ENCODE peak calls at places on chromosomes 2 and 18, in four cellular contexts. E is H54, X is transverse colon, F is gastrocnemius medialis. U is an unnamed sample.

GRCh38 chr2:99707592-99707991 is 217.8 kb upstream of the REV1 start:
- DNase-seq in F (no peak), X (no peak), E (no peak), U (no peak)

GRCh38 chr2:111221701-111222100 is 101.0 kb downstream of the BCL2L11 start:
- DNase-seq in E (no peak), X (no peak), F (no peak), U (peak)

GRCh38 chr2:138708682-138709241 is 71.4 kb downstream of the NXPH2 start:
- DNase-seq in X (no peak), E (no peak), F (no peak), U (no peak)

GRCh38 chr2:115939902-115940301 is 1497.5 kb downstream of the DPP10 start:
- DNase-seq in X (no peak), F (no peak), E (no peak), U (no peak)

GRCh38 chr2:189629553-189630453 is 31.5 kb upstream of the ASNSD1 start:
- DNase-seq in X (no peak), F (no peak), E (no peak), U (no peak)

GRCh38 chr2:25337891-25338290 is 3.8 kb downstream of the DNMT3A start:
- DNase-seq in E (no peak), F (no peak), X (no peak), U (no peak)

GRCh38 chr2:142218471-142218870 is 87.7 kb upstream of the LRP1B start:
- DNase-seq in E (no peak), F (no peak), X (no peak), U (no peak)

GRCh38 chr18:77062518-77063003 is 70.0 kb downstream of the MBP start:
- DNase-seq in F (no peak), X (no peak), E (no peak), U (peak)

GRCh38 chr2:49714433-49714832 is 560.1 kb upstream of the FSHR start:
- DNase-seq in E (no peak), F (no peak), X (no peak), U (no peak)

GRCh38 chr18:4748975-4749374 is 293.9 kb upstream of the DLGAP1 start:
- DNase-seq in E (no peak), F (no peak), X (no peak), U (no peak)

GRCh38 chr2:96816127-96816835 is at the start of gene CNNM3:
- DNase-seq in E (peak), F (peak), X (peak), U (peak)
- TF ChIP-seq POLR2A in E (peak), F (peak), X (peak), U (peak)

DNA sequence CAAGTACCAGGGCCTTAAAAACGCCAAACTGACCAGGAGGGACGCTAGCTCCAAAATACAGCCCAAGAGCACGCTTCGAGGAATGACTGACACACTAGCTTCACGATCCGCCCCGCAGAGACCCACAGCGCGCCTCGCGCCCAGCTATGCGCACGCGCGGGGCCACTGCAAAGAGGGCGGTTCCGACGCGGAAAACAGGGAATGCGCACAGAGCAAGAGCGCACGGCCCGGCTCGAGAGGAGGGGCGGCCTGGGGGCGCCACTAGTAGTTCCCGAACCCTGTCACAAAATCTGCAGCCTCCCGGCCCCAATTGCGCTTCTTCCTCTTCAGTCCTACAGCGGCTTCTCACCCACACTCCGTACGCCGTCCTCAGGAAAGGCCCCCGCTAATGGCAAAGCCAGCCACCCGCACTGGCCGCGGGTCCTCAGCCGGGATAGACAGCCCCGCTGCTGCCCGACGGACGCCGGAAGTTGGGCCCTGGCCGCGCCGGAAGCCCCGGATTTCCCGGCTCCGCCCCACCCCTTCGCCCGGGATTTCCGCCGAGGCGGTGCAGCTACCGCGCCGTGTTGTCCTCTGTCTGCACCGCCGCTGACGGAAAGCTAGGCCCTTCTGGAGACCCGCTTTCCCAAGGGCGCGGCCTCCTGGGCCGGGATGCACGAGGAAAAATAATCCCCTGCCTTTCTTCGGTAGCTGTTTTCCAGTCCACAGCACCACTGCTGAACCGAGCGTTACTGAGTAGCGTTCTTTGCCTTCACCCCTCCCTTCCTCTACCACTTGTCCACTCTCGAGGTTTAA is at the start of gene HDHD2:
- DNase-seq in X (peak), E (peak), F (peak), U (peak)
- TF ChIP-seq POLR2A in X (peak), E (peak), F (peak), U (peak)

DNA sequence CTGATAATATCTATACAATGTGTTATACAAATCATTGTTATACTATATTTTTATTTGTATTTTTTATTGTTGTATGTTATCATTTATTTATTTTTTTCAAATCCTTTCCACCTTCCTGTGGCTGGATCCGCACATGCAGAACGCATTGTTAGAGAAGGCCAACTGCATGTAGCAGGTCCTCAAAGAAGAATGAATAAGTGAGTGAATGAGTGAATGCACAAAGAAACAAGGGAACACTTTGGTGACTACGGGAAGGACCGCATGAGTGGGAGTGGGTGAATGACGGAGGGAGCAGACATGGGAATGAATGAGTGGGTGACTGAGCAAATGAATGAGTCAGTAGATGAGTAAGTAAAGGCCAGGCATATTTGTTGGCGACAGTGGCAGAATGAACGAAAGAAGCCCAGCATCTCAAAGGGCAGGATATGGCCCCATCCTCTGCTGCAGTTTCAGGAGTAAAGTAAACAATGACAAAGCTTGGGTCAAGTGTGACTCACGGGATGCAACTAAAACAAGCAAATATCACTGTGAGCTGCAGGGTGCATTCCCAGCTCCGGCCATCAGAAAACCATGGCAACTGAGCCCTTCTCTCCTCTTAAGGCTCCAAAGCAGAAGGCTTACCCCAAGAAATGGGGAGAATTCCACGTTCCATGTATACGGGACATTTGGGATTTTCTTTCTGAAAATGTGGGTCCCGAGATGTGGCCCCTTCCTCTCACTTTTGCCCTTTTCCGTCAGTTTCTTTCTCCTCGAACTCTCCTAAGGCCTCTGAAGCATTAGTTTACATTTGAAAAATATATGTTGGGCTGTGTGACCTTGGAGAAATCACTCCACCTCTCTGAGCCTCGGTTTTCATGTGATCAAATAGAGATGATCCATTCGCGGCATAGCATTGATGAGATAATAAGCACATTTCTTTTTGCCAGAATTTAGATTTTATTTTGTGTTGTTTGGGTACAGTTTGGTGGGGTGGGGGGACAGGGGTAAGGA is 24.5 kb downstream of the KCNF1 start:
- DNase-seq in E (peak), F (no peak), X (no peak), U (no peak)
- TF ChIP-seq POLR2A in E (no peak), F (no peak), X (no peak), U (no peak)

DNA sequence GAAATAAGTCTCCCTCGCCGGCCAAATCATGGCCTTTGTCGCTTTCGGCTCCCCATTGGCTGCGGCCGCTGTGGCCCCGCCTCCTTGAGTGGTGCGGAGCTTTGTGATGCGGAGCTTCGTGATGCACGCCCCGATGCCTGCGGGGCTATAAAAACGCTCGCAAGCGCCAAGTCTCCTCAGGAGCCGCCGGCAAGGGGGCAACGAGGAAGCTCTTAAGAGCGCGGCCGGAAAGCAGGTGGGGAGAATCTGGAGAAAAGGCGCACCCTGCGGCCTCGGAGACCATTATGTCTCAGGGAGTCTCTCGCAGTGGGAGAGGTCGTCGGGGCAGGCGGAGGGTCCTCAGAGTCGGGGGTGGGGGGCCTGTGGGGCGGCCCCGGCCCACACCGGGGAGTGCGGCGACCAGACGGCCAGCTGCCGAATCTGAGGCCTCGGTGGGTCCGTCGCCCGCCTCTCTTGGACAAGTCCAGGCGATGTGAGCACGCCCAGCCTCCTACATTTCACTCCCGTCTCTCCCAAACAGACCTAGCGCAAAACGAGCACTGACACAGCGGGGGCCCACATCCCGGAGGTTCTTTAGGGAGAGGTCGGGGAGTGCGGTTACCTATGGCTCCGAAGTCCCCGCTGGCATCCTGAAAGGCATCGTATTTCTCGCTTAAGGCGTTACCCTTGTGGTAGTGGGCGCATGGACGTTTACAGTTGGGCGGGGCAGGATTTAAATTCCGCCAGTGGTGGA is at the start of gene CABYR:
- DNase-seq in E (peak), X (peak), F (no peak), U (peak)
- TF ChIP-seq POLR2A in E (peak), X (peak), F (peak), U (no peak)

GRCh38 chr18:7921938-7922587 is 354.9 kb downstream of the PTPRM start:
- DNase-seq in E (no peak), X (no peak), F (no peak), U (no peak)
- TF ChIP-seq POLR2A in E (no peak), X (no peak), F (no peak), U (no peak)

GRCh38 chr18:58787750-58788149 is 76.9 kb upstream of the ZNF532 start:
- DNase-seq in X (no peak), F (no peak), E (no peak), U (no peak)

GRCh38 chr18:58792086-58792485 is 72.6 kb upstream of the ZNF532 start:
- DNase-seq in X (peak), F (no peak), E (no peak), U (no peak)

GRCh38 chr18:58789856-58790255 is 74.8 kb upstream of the ZNF532 start:
- DNase-seq in X (no peak), F (no peak), E (no peak), U (no peak)

GRCh38 chr18:58788470-58788869 is 76.2 kb upstream of the ZNF532 start:
- DNase-seq in X (no peak), E (no peak), F (no peak), U (no peak)

GRCh38 chr18:58788971-58789797 is 75.5 kb upstream of the ZNF532 start:
- DNase-seq in X (no peak), F (no peak), E (no peak), U (peak)
- TF ChIP-seq POLR2A in X (no peak), F (no peak), E (no peak), U (no peak)

GRCh38 chr2:6958616-6959235 is 41.5 kb downstream of the RNF144A start:
- DNase-seq in X (no peak), E (no peak), F (peak), U (no peak)

GRCh38 chr2:6963727-6964126 is 46.5 kb downstream of the RNF144A start:
- DNase-seq in E (no peak), X (no peak), F (no peak), U (no peak)

GRCh38 chr2:6959751-6960150 is 42.5 kb downstream of the RNF144A start:
- DNase-seq in E (no peak), X (no peak), F (no peak), U (no peak)

GRCh38 chr2:6957910-6958615 is 40.9 kb downstream of the RNF144A start:
- DNase-seq in E (no peak), X (no peak), F (peak), U (no peak)

GRCh38 chr2:6960659-6961058 is 43.4 kb downstream of the RNF144A start:
- DNase-seq in E (no peak), F (peak), X (no peak), U (peak)
- TF ChIP-seq POLR2A in E (no peak), F (no peak), X (no peak), U (peak)

GRCh38 chr2:26500406-26500805 is 22.5 kb upstream of the OTOF start:
- DNase-seq in X (no peak), E (no peak), F (no peak), U (no peak)
- TF ChIP-seq POLR2A in X (no peak), E (no peak), F (no peak), U (no peak)

GRCh38 chr18:43277164-43277600 is at the start of gene SYT4:
- DNase-seq in F (no peak), E (no peak), X (no peak), U (peak)
- TF ChIP-seq POLR2A in F (no peak), E (no peak), X (no peak), U (no peak)

DNA sequence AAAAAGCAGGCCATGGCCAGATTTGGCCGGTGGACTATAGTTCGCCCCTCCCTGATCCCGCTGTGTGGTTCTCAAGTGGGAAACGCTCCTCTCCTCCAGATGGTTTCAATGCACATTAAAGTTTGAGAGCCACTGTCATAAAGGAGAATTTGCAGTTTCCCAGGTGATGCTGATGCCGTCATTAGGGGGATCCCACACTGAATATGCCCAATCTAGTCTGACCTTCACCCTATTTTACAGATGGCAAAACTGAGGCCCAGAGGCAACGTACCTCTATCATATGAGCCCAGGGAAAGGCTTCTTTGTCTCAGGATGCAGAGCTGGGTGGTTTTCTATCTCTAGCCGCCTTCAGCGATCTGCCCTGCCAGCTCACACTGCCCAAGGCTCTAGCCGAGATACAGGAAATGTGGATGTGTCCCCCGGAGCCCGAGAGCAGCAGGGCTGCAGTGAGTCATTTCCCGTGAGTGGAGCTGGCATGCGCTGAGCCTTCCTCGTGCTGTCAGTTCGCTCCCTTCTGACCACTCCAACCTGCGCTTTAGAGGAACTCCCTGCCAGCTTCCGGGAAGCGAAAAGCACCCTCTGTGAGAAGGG is 116.2 kb downstream of the SMAD7 start:
- DNase-seq in F (peak), E (peak), X (peak), U (peak)
- TF ChIP-seq POLR2A in F (no peak), E (peak), X (no peak), U (no peak)